ENCODE peak calls at places on chromosome 14, in eight cellular contexts. One of them, this sample, is unnamed. For H3K36me3, the result is how much of the 10 kb centered on the place peaks cover.

GRCh38 chr14:59427653-59428578 is 37.3 kb downstream of the GPR135 start:
- DNase-seq in endothelial cell of umbilical vein: no peak
- DNase-seq in HepG2: no peak
- DNase-seq in stomach: no peak
- DNase-seq in vagina: no peak
- DNase-seq in transverse colon: no peak
- DNase-seq in SK-N-SH: no peak
- DNase-seq in upper lobe of left lung: peak
- DNase-seq in this sample: no peak

GRCh38 chr14:61260939-61261776 is 20.0 kb downstream of the TMEM30B start:
- DNase-seq in endothelial cell of umbilical vein: no peak
- DNase-seq in HepG2: peak
- DNase-seq in stomach: no peak
- DNase-seq in vagina: no peak
- DNase-seq in transverse colon: no peak
- DNase-seq in SK-N-SH: no peak
- DNase-seq in upper lobe of left lung: no peak
- DNase-seq in this sample: no peak

GRCh38 chr14:49692191-49692757 is 646 bp upstream of the KLHDC1 start:
- DNase-seq in endothelial cell of umbilical vein: no peak
- DNase-seq in HepG2: no peak
- DNase-seq in stomach: no peak
- DNase-seq in vagina: no peak
- DNase-seq in transverse colon: no peak
- DNase-seq in SK-N-SH: no peak
- DNase-seq in upper lobe of left lung: no peak
- DNase-seq in this sample: no peak

GRCh38 chr14:60665178-60665555 is 15.9 kb upstream of the SIX1 start:
- DNase-seq in endothelial cell of umbilical vein: no peak
- DNase-seq in HepG2: peak
- DNase-seq in stomach: no peak
- DNase-seq in vagina: no peak
- DNase-seq in transverse colon: no peak
- DNase-seq in SK-N-SH: no peak
- DNase-seq in upper lobe of left lung: no peak
- DNase-seq in this sample: no peak

GRCh38 chr14:70648374-70648773 is 6.7 kb downstream of the TTC9 start:
- DNase-seq in endothelial cell of umbilical vein: no peak
- DNase-seq in HepG2: no peak
- DNase-seq in stomach: no peak
- DNase-seq in vagina: no peak
- DNase-seq in transverse colon: no peak
- DNase-seq in SK-N-SH: no peak
- DNase-seq in upper lobe of left lung: no peak
- DNase-seq in this sample: no peak

GRCh38 chr14:54127526-54127925 is 170.9 kb upstream of the BMP4 start:
- DNase-seq in endothelial cell of umbilical vein: peak
- DNase-seq in HepG2: no peak
- DNase-seq in stomach: no peak
- DNase-seq in vagina: no peak
- DNase-seq in transverse colon: no peak
- DNase-seq in SK-N-SH: no peak
- DNase-seq in upper lobe of left lung: no peak
- DNase-seq in this sample: no peak

GRCh38 chr14:83960832-83961512 is 1569.0 kb upstream of the FLRT2 start:
- DNase-seq in endothelial cell of umbilical vein: no peak
- DNase-seq in HepG2: no peak
- DNase-seq in stomach: no peak
- DNase-seq in vagina: no peak
- DNase-seq in transverse colon: no peak
- DNase-seq in SK-N-SH: no peak
- DNase-seq in upper lobe of left lung: no peak
- DNase-seq in this sample: no peak

GRCh38 chr14:22432348-22432976 is 156.6 kb downstream of the DAD1 start:
- DNase-seq in endothelial cell of umbilical vein: peak
- DNase-seq in HepG2: no peak
- DNase-seq in stomach: peak
- DNase-seq in vagina: no peak
- DNase-seq in transverse colon: peak
- DNase-seq in SK-N-SH: no peak
- DNase-seq in upper lobe of left lung: peak
- DNase-seq in this sample: peak

GRCh38 chr14:38951451-38951850 is 151.6 kb downstream of the SEC23A start:
- DNase-seq in endothelial cell of umbilical vein: peak
- DNase-seq in HepG2: no peak
- DNase-seq in stomach: no peak
- DNase-seq in vagina: no peak
- DNase-seq in transverse colon: no peak
- DNase-seq in SK-N-SH: no peak
- DNase-seq in upper lobe of left lung: no peak
- DNase-seq in this sample: no peak

GRCh38 chr14:27890259-27890658 is 876.3 kb upstream of the FOXG1 start:
- DNase-seq in endothelial cell of umbilical vein: no peak
- DNase-seq in HepG2: no peak
- DNase-seq in stomach: no peak
- DNase-seq in vagina: no peak
- DNase-seq in transverse colon: no peak
- DNase-seq in SK-N-SH: no peak
- DNase-seq in upper lobe of left lung: no peak
- DNase-seq in this sample: no peak

GRCh38 chr14:103281496-103282231 is 52.4 kb upstream of the EIF5 start:
- DNase-seq in endothelial cell of umbilical vein: peak
- DNase-seq in HepG2: peak
- DNase-seq in stomach: peak
- DNase-seq in vagina: peak
- DNase-seq in transverse colon: peak
- DNase-seq in SK-N-SH: peak
- DNase-seq in upper lobe of left lung: no peak
- DNase-seq in this sample: peak

GRCh38 chr14:103296007-103296406 is 38.0 kb upstream of the EIF5 start:
- DNase-seq in endothelial cell of umbilical vein: peak
- DNase-seq in HepG2: peak
- DNase-seq in stomach: no peak
- DNase-seq in vagina: no peak
- DNase-seq in transverse colon: no peak
- DNase-seq in SK-N-SH: no peak
- DNase-seq in upper lobe of left lung: peak
- DNase-seq in this sample: no peak

GRCh38 chr14:24309538-24310386 is at the start of gene LTB4R2:
- DNase-seq in endothelial cell of umbilical vein: no peak
- DNase-seq in HepG2: no peak
- DNase-seq in stomach: no peak
- DNase-seq in vagina: no peak
- DNase-seq in transverse colon: no peak
- DNase-seq in SK-N-SH: no peak
- DNase-seq in upper lobe of left lung: no peak
- DNase-seq in this sample: no peak

GRCh38 chr14:97061198-97061597 is 264.0 kb downstream of the VRK1 start:
- DNase-seq in endothelial cell of umbilical vein: no peak
- DNase-seq in HepG2: no peak
- DNase-seq in stomach: no peak
- DNase-seq in vagina: no peak
- DNase-seq in transverse colon: peak
- DNase-seq in SK-N-SH: no peak
- DNase-seq in upper lobe of left lung: no peak
- DNase-seq in this sample: no peak

GRCh38 chr14:101194356-101195308 is 291.1 kb upstream of the RTL1 start:
- DNase-seq in endothelial cell of umbilical vein: no peak
- DNase-seq in HepG2: no peak
- DNase-seq in stomach: peak
- DNase-seq in vagina: peak
- DNase-seq in transverse colon: no peak
- DNase-seq in SK-N-SH: no peak
- DNase-seq in upper lobe of left lung: no peak
- DNase-seq in this sample: no peak

GRCh38 chr14:102589761-102590290 is 2.6 kb upstream of the RCOR1 start:
- DNase-seq in endothelial cell of umbilical vein: no peak
- DNase-seq in HepG2: no peak
- DNase-seq in stomach: no peak
- DNase-seq in vagina: no peak
- DNase-seq in transverse colon: no peak
- DNase-seq in SK-N-SH: no peak
- DNase-seq in upper lobe of left lung: no peak
- DNase-seq in this sample: no peak

GRCh38 chr14:32662234-32662633 is 276.4 kb upstream of the NPAS3 start:
- DNase-seq in endothelial cell of umbilical vein: no peak
- DNase-seq in HepG2: no peak
- DNase-seq in stomach: no peak
- DNase-seq in vagina: no peak
- DNase-seq in transverse colon: no peak
- DNase-seq in SK-N-SH: no peak
- DNase-seq in upper lobe of left lung: no peak
- DNase-seq in this sample: no peak

GRCh38 chr14:68899033-68899603 is 80.0 kb downstream of the ACTN1 start:
- DNase-seq in endothelial cell of umbilical vein: no peak
- DNase-seq in HepG2: no peak
- DNase-seq in stomach: no peak
- DNase-seq in vagina: no peak
- DNase-seq in transverse colon: no peak
- DNase-seq in SK-N-SH: no peak
- DNase-seq in upper lobe of left lung: no peak
- DNase-seq in this sample: no peak
- H3K36me3 ChIP-seq in endothelial cell of umbilical vein: under half
- H3K36me3 ChIP-seq in HepG2: half or more
- H3K36me3 ChIP-seq in stomach: half or more
- H3K36me3 ChIP-seq in vagina: under half
- H3K36me3 ChIP-seq in transverse colon: under half
- H3K36me3 ChIP-seq in SK-N-SH: half or more
- H3K36me3 ChIP-seq in upper lobe of left lung: half or more
- H3K36me3 ChIP-seq in this sample: under half

GRCh38 chr14:34365309-34365915 is 96.6 kb downstream of the SPTSSA start:
- DNase-seq in endothelial cell of umbilical vein: peak
- DNase-seq in HepG2: peak
- DNase-seq in stomach: no peak
- DNase-seq in vagina: no peak
- DNase-seq in transverse colon: no peak
- DNase-seq in SK-N-SH: no peak
- DNase-seq in upper lobe of left lung: no peak
- DNase-seq in this sample: no peak
- H3K27ac ChIP-seq in endothelial cell of umbilical vein: no peak
- H3K27ac ChIP-seq in HepG2: no peak
- H3K27ac ChIP-seq in stomach: no peak
- H3K27ac ChIP-seq in vagina: no peak
- H3K27ac ChIP-seq in transverse colon: no peak
- H3K27ac ChIP-seq in SK-N-SH: no peak
- H3K27ac ChIP-seq in upper lobe of left lung: no peak
- H3K27ac ChIP-seq in this sample: no peak

GRCh38 chr14:20682435-20683124 is 1.8 kb upstream of the RNASE4 start:
- DNase-seq in endothelial cell of umbilical vein: peak
- DNase-seq in HepG2: peak
- DNase-seq in stomach: peak
- DNase-seq in vagina: no peak
- DNase-seq in transverse colon: peak
- DNase-seq in SK-N-SH: peak
- DNase-seq in upper lobe of left lung: peak
- DNase-seq in this sample: peak
- TF ChIP-seq POLR2AphosphoS5 in endothelial cell of umbilical vein: peak
- TF ChIP-seq POLR2AphosphoS5 in HepG2: peak
- TF ChIP-seq POLR2AphosphoS5 in stomach: peak
- TF ChIP-seq POLR2AphosphoS5 in vagina: peak
- TF ChIP-seq POLR2AphosphoS5 in transverse colon: peak
- TF ChIP-seq POLR2AphosphoS5 in SK-N-SH: peak
- TF ChIP-seq POLR2AphosphoS5 in upper lobe of left lung: peak
- TF ChIP-seq POLR2AphosphoS5 in this sample: peak

GRCh38 chr14:52949711-52950409 is 990 bp downstream of the FERMT2 start:
- DNase-seq in endothelial cell of umbilical vein: peak
- DNase-seq in HepG2: peak
- DNase-seq in stomach: no peak
- DNase-seq in vagina: no peak
- DNase-seq in transverse colon: no peak
- DNase-seq in SK-N-SH: peak
- DNase-seq in upper lobe of left lung: peak
- DNase-seq in this sample: no peak

GRCh38 chr14:52948039-52948438 is 2.8 kb downstream of the FERMT2 start:
- DNase-seq in endothelial cell of umbilical vein: no peak
- DNase-seq in HepG2: peak
- DNase-seq in stomach: no peak
- DNase-seq in vagina: no peak
- DNase-seq in transverse colon: no peak
- DNase-seq in SK-N-SH: no peak
- DNase-seq in upper lobe of left lung: no peak
- DNase-seq in this sample: no peak

GRCh38 chr14:52950410-52950897 is 396 bp downstream of the FERMT2 start:
- DNase-seq in endothelial cell of umbilical vein: peak
- DNase-seq in HepG2: peak
- DNase-seq in stomach: peak
- DNase-seq in vagina: no peak
- DNase-seq in transverse colon: peak
- DNase-seq in SK-N-SH: peak
- DNase-seq in upper lobe of left lung: peak
- DNase-seq in this sample: peak

GRCh38 chr14:52949249-52949648 is 1.6 kb downstream of the FERMT2 start:
- DNase-seq in endothelial cell of umbilical vein: peak
- DNase-seq in HepG2: no peak
- DNase-seq in stomach: no peak
- DNase-seq in vagina: no peak
- DNase-seq in transverse colon: no peak
- DNase-seq in SK-N-SH: peak
- DNase-seq in upper lobe of left lung: no peak
- DNase-seq in this sample: no peak

DNA sequence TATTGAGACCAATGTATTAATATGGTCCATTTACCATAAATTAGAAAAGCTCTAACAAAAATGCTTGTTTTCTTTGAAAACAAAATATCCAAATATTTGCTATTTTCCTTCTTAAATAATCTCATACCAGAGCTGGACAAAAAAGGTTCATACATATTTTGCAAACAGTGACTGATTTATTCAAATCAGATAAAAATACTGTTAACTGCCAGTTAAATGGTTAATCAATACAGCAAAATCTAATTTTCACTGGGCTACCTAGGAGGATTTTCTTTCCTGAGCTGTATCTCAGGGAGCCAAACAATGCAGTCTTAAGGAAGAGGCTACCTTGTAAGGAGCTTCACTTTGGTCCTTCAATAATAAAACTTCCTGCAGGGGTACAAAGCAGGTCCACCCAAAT is 2.0 kb downstream of the FERMT2 start:
- DNase-seq in endothelial cell of umbilical vein: no peak
- DNase-seq in HepG2: no peak
- DNase-seq in stomach: no peak
- DNase-seq in vagina: no peak
- DNase-seq in transverse colon: no peak
- DNase-seq in SK-N-SH: no peak
- DNase-seq in upper lobe of left lung: no peak
- DNase-seq in this sample: no peak
- H3K36me3 ChIP-seq in endothelial cell of umbilical vein: under half
- H3K36me3 ChIP-seq in HepG2: under half
- H3K36me3 ChIP-seq in stomach: under half
- H3K36me3 ChIP-seq in vagina: under half
- H3K36me3 ChIP-seq in transverse colon: under half
- H3K36me3 ChIP-seq in SK-N-SH: under half
- H3K36me3 ChIP-seq in upper lobe of left lung: under half
- H3K36me3 ChIP-seq in this sample: under half

GRCh38 chr14:29763342-29763858 is 164.2 kb downstream of the PRKD1 start:
- DNase-seq in endothelial cell of umbilical vein: no peak
- DNase-seq in HepG2: no peak
- DNase-seq in stomach: no peak
- DNase-seq in vagina: no peak
- DNase-seq in transverse colon: no peak
- DNase-seq in SK-N-SH: no peak
- DNase-seq in upper lobe of left lung: no peak
- DNase-seq in this sample: no peak
- H3K27ac ChIP-seq in endothelial cell of umbilical vein: no peak
- H3K27ac ChIP-seq in HepG2: no peak
- H3K27ac ChIP-seq in stomach: no peak
- H3K27ac ChIP-seq in vagina: no peak
- H3K27ac ChIP-seq in transverse colon: no peak
- H3K27ac ChIP-seq in SK-N-SH: no peak
- H3K27ac ChIP-seq in upper lobe of left lung: no peak
- H3K27ac ChIP-seq in this sample: no peak